ENCODE peak calls at places on chromosome 5, in nine cellular contexts. V is BJ, I is GM10248, H is fibroblast of pulmonary artery, U is lower lobe of right lung, E is MM.1S, L is astrocyte of the spinal cord, D is foreskin fibroblast, S is pancreas. K is an unnamed sample.

GRCh38 chr5:92963801-92964200 is 617.2 kb downstream of the NR2F1-AS1 start:
- DNase-seq in L (no peak), E (no peak), D (no peak), I (no peak), U (no peak), H (no peak), S (no peak), V (no peak), K (no peak)

GRCh38 chr5:38148021-38148625 is 110.2 kb upstream of the EGFLAM start:
- DNase-seq in D (no peak), H (no peak), V (no peak), I (no peak), L (no peak), E (no peak), S (no peak), U (no peak), K (no peak)

GRCh38 chr5:59838067-59838466 is 55.5 kb downstream of the PDE4D start:
- DNase-seq in I (no peak), E (no peak), L (no peak), H (no peak), D (no peak), S (no peak), V (no peak), U (no peak), K (no peak)

GRCh38 chr5:133321833-133322420 is 270.1 kb downstream of the HSPA4 start:
- DNase-seq in I (peak), U (no peak), L (no peak), D (no peak), E (no peak), H (no peak), V (no peak), S (peak), K (peak)

GRCh38 chr5:100827481-100827889 is 75.6 kb downstream of the ST8SIA4 start:
- DNase-seq in S (no peak), D (peak), I (no peak), E (no peak), L (peak), H (peak), V (no peak), U (no peak), K (no peak)

GRCh38 chr5:92775711-92776615 is 805.1 kb downstream of the NR2F1-AS1 start:
- DNase-seq in H (no peak), E (no peak), D (peak), I (no peak), V (peak), L (peak), S (no peak), U (no peak), K (no peak)

GRCh38 chr5:13648822-13649221 is 295.7 kb downstream of the DNAH5 start:
- DNase-seq in U (no peak), V (no peak), S (no peak), L (no peak), E (no peak), D (no peak), H (no peak), I (no peak), K (no peak)

GRCh38 chr5:142151436-142152382 is 43.1 kb downstream of the NDFIP1 start:
- DNase-seq in H (peak), L (peak), I (peak), D (peak), V (no peak), S (no peak), E (peak), U (no peak), K (peak)

DNA sequence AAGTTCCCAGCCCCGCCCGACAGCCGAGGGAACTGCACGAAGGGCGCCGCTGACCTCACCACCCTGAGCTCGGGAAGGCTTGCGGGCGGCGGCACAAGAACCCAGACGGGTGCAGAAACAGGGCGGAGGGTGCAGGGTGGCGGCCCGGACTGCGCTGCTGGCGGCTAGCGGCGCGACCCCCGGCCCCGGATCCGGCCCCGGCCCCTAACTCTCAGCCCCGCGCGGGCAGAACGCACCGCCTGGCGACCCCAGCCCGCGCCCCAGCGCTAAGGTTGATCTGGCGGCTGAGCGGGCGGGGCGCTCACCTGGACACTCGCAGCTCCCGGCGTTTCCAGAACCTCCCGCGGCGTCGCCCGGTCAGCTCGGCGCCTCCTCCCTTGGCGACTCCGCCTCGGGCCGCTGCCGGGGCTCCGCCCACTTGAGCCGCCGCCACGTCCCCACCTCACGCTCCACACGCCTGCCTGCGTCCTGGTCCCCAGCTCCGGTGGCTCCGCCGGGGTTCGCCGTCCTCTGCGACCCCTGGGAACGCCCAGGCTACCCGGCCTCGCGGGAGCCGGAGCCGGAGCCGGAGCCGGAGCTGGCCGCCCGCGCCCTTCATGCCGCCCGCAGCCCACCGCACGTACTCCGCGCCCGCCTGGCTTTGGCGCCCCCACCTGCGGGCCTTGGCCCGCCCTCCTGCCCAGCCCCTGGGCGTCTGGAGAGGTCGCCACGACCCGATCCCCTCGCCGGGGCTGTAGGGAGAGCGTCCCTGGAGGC is at the start of gene P4HA2:
- DNase-seq in E (peak), S (peak), H (peak), D (peak), L (peak), U (peak), V (no peak), I (peak), K (peak)
- TF ChIP-seq CTCF in E (no peak), S (no peak), H (no peak), D (no peak), L (no peak), U (peak), V (peak), I (no peak), K (no peak)

DNA sequence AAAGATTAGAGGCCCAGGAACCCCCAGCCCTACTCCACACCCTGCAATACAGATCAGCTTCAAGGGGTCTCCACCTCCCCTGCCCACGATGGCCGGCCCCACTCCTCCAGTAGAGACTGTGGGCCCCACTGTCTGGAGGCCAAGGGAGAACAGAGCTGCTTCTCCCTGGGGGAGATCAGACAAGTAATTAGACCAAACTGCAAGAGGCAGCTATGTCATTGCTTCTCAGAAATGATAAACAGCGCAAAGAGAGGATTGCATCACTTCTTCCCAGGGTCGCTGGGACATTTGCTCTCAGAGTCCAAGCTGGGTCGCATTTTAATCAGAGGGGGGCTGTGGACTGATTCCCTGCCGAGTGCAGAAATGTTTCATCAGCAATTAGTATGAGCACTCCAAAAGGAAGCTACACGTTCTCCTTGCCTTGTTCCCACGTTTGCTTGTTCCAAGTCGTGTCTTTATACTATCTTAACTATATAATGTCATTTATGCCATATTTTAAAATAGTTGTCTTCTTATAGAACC is 59.9 kb downstream of the ROPN1L start:
- DNase-seq in E (no peak), S (no peak), I (no peak), L (peak), V (no peak), U (no peak), D (no peak), H (peak), K (no peak)
- TF ChIP-seq CTCF in E (no peak), S (no peak), I (no peak), L (no peak), V (no peak), U (no peak), D (no peak), H (no peak), K (no peak)

GRCh38 chr5:172389578-172390112 is 64.7 kb downstream of the SH3PXD2B start:
- DNase-seq in U (no peak), I (no peak), E (no peak), L (no peak), V (no peak), H (no peak), S (no peak), D (no peak), K (no peak)
- TF ChIP-seq CTCF in U (no peak), I (no peak), E (no peak), L (no peak), V (no peak), H (peak), S (no peak), D (peak), K (no peak)

GRCh38 chr5:150639317-150639738 is 1.1 kb upstream of the SYNPO start:
- DNase-seq in U (no peak), V (no peak), D (no peak), L (no peak), H (no peak), E (no peak), S (no peak), I (no peak), K (no peak)

GRCh38 chr5:150641006-150641570 is 628 bp downstream of the SYNPO start:
- DNase-seq in S (no peak), V (no peak), D (peak), I (no peak), E (no peak), U (no peak), H (peak), L (peak), K (no peak)

GRCh38 chr5:150639751-150640150 is 709 bp upstream of the SYNPO start:
- DNase-seq in S (no peak), D (no peak), L (no peak), I (no peak), U (no peak), V (no peak), E (no peak), H (no peak), K (no peak)

GRCh38 chr5:150641826-150642566 is 1.5 kb downstream of the SYNPO start:
- DNase-seq in H (no peak), S (no peak), U (no peak), D (peak), E (no peak), V (no peak), L (no peak), I (no peak), K (no peak)

GRCh38 chr5:150640311-150641005 is at the start of gene SYNPO:
- DNase-seq in U (no peak), V (peak), H (peak), E (no peak), L (peak), I (no peak), D (peak), S (peak), K (no peak)
- TF ChIP-seq CTCF in U (no peak), V (peak), H (peak), E (no peak), L (peak), I (no peak), D (no peak), S (no peak), K (no peak)

DNA sequence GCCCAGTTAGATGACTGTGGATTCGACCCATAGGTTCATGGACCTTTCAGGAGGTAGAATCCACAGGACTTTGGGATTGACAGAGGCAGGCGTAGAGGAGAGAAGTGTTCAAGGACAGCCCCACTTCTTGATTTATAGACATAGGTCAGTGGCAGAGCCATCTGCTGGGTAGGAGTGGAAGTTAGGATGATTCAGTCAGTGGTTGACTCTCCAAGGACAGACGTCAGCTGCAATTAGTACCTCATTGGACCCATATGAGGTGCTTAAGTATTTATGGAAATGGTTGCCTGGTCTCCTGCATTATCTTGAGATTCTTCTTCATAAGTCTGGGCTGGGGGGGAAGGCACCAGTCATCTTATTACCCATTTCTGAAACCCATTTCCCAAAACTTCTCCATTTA is 70.9 kb downstream of the SH3RF2 start:
- DNase-seq in H (no peak), I (no peak), E (no peak), D (peak), L (no peak), V (no peak), U (no peak), S (no peak), K (no peak)
- TF ChIP-seq CTCF in H (no peak), I (no peak), E (no peak), D (no peak), L (peak), V (peak), U (no peak), S (no peak), K (no peak)

GRCh38 chr5:321726-322251 is 275 bp downstream of the AHRR start:
- DNase-seq in S (no peak), E (no peak), L (no peak), U (no peak), H (no peak), V (no peak), D (no peak), I (peak), K (peak)
- TF ChIP-seq CTCF in S (no peak), E (no peak), L (no peak), U (no peak), H (no peak), V (no peak), D (no peak), I (no peak), K (no peak)

GRCh38 chr5:171142617-171143016 is 166.4 kb upstream of the TLX3 start:
- DNase-seq in H (no peak), V (no peak), L (no peak), E (no peak), I (no peak), U (no peak), D (no peak), S (no peak), K (no peak)

GRCh38 chr5:171149333-171149732 is 159.7 kb upstream of the TLX3 start:
- DNase-seq in I (no peak), E (peak), U (no peak), V (no peak), L (no peak), S (no peak), D (no peak), H (no peak), K (peak)

GRCh38 chr5:171139227-171139626 is 169.8 kb upstream of the TLX3 start:
- DNase-seq in I (no peak), S (no peak), D (no peak), H (no peak), V (no peak), L (no peak), E (no peak), U (no peak), K (no peak)

GRCh38 chr5:171143171-171143570 is 165.9 kb upstream of the TLX3 start:
- DNase-seq in H (no peak), L (no peak), D (no peak), U (no peak), V (no peak), E (no peak), I (no peak), S (no peak), K (no peak)

DNA sequence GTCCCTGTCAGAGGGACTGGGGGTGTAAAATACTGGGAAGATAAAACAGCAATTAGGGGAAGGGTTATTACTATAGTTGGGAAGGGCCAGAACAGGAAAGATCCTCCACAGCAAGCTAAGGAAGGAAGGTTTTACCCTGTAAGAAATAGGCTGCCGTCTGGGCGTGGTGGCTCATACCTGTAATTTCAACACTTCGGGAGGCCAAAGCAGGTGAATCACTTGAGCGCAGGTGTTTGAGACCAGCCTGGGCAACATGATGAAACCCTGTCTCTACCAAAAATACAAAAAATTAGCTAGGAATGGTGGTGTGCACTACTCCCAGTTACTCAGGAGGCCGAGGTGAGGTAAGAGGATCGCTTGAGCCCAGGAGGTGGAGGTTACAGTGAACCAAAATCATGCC is 165.1 kb upstream of the TLX3 start:
- DNase-seq in U (no peak), V (no peak), E (no peak), L (no peak), I (no peak), H (no peak), D (no peak), S (no peak), K (no peak)
- TF ChIP-seq CTCF in U (no peak), V (no peak), E (no peak), L (no peak), I (no peak), H (no peak), D (no peak), S (no peak), K (no peak)

DNA sequence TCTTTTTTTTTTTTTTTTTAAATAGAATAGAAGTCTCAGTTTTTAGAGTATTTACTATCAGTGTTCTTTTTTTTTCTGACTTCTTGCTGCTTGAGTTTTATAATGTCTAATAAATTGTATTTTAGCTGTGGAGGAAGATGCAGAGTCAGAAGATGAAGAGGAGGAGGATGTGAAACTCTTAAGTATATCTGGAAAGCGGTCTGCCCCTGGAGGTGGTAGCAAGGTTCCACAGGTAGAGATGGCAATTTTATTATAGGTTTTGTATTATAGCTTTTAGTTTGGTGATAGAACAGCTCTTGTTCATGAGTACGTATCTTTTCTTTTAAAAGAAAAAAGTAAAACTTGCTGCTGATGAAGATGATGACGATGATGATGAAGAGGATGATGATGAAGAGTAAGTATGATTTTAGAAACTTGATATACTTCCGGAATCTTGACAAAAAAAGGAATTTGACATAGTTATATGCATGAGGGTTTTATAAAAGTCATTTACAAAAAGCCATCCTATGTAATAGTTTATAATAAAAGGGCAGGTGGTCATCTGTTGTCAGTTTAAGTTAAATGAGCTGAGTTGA is 5.0 kb downstream of the NPM1 start:
- DNase-seq in L (no peak), H (no peak), E (no peak), U (no peak), V (no peak), D (no peak), I (no peak), S (no peak), K (no peak)
- TF ChIP-seq CTCF in L (no peak), H (no peak), E (no peak), U (no peak), V (no peak), D (no peak), I (no peak), S (no peak), K (no peak)

GRCh38 chr5:96426831-96427230 is 6.2 kb downstream of the PCSK1 start:
- DNase-seq in S (no peak), L (no peak), H (no peak), D (no peak), E (no peak), V (no peak), I (no peak), U (no peak), K (no peak)
- TF ChIP-seq CTCF in S (no peak), L (no peak), H (no peak), D (no peak), E (no peak), V (no peak), I (no peak), U (no peak), K (no peak)

GRCh38 chr5:164051745-164052144 is 546.3 kb downstream of the MAT2B start:
- DNase-seq in I (no peak), S (no peak), H (peak), D (no peak), U (no peak), E (no peak), L (peak), V (no peak), K (no peak)

GRCh38 chr5:164052536-164053090 is 547.2 kb downstream of the MAT2B start:
- DNase-seq in L (no peak), I (no peak), H (peak), U (no peak), V (no peak), S (no peak), E (no peak), D (no peak), K (no peak)

GRCh38 chr5:164053123-164053522 is 547.7 kb downstream of the MAT2B start:
- DNase-seq in I (no peak), L (no peak), U (no peak), D (no peak), S (no peak), V (no peak), H (no peak), E (no peak), K (no peak)

GRCh38 chr5:164054461-164054860 is 549.0 kb downstream of the MAT2B start:
- DNase-seq in S (no peak), U (no peak), D (no peak), E (no peak), I (no peak), L (no peak), V (no peak), H (no peak), K (no peak)

GRCh38 chr5:164048527-164048926 is 543.1 kb downstream of the MAT2B start:
- DNase-seq in L (peak), H (peak), V (no peak), D (peak), E (no peak), I (no peak), U (no peak), S (no peak), K (no peak)
- TF ChIP-seq CTCF in L (peak), H (peak), V (no peak), D (no peak), E (peak), I (no peak), U (no peak), S (no peak), K (no peak)

K was measured in GM20000.